ENCODE peak calls at places on chromosomes 4 and X, in ten cellular contexts. L, T, B, O, W, M, V, H, K and D are unnamed samples.

GRCh38 chr4:186685744-186686143 is 37.9 kb downstream of the FAT1 start:
- DNase-seq in L (peak; percentile 77), T (peak; percentile 90), B (no peak), O (no peak), W (no peak), M (no peak), V (no peak), H (peak; percentile 78), K (no peak), D (no peak)

GRCh38 chrX:39690541-39691415 is 407.0 kb downstream of the BCOR start:
- DNase-seq in L (no peak), T (no peak), B (no peak), O (no peak), W (no peak), M (no peak), V (no peak), H (no peak), K (no peak), D (no peak)

GRCh38 chr4:2163311-2163821 is 78.6 kb downstream of the HAUS3 start:
- DNase-seq in L (no peak), T (no peak), B (no peak), O (no peak), W (no peak), M (no peak), V (no peak), H (no peak), K (peak; percentile 62), D (no peak)

GRCh38 chr4:10285028-10285427 is 168.4 kb upstream of the WDR1 start:
- DNase-seq in L (no peak), T (no peak), B (no peak), O (no peak), W (no peak), M (no peak), V (no peak), H (no peak), K (peak; percentile 31), D (no peak)

GRCh38 chrX:49166914-49167739 is 4.6 kb downstream of the MAGIX start:
- DNase-seq in L (no peak), T (no peak), B (peak; percentile 29), O (no peak), W (peak; percentile 16), M (peak; percentile 66), V (no peak), H (peak; percentile 61), K (peak; percentile 60), D (no peak)

GRCh38 chr4:156177941-156178340 is 224.3 kb upstream of the CTSO start:
- DNase-seq in L (no peak), T (no peak), B (no peak), O (no peak), W (no peak), M (no peak), V (no peak), H (no peak), K (no peak), D (no peak)

GRCh38 chr4:73998040-73999011 is at the start of gene CXCL5:
- DNase-seq in L (no peak), T (no peak), B (no peak), O (no peak), W (peak; percentile 5), M (no peak), V (no peak), H (peak; percentile 11), K (no peak), D (peak; percentile 13)

GRCh38 chr4:163113921-163114703 is 52.6 kb downstream of the NAF1 start:
- DNase-seq in L (no peak), T (no peak), B (no peak), O (no peak), W (no peak), M (no peak), V (no peak), H (no peak), K (no peak), D (no peak)